ENCODE peak calls at places on chromosomes 6 and 20, in four cellular contexts. D is HFF-Myc, M is lower lobe of right lung, O is AG04450. G is an unnamed sample.
A peak's percentile ranks its signal among the peaks of the same experiment; 100 is the strongest.

GRCh38 chr20:25341716-25342680 is 48.6 kb downstream of the ABHD12 start:
- DNase-seq in D (no peak), M (no peak), O (no peak), G (no peak)

GRCh38 chr6:151236668-151237401 is 2.9 kb upstream of the AKAP12 start:
- DNase-seq in D (no peak), M (no peak), O (no peak), G (no peak)

GRCh38 chr20:36482044-36482473 is 59.3 kb upstream of the MYL9 start:
- DNase-seq in D (no peak), M (peak; percentile 66), O (no peak), G (no peak)

GRCh38 chr20:53040678-53041674 is 68.8 kb downstream of the TSHZ2 start:
- DNase-seq in D (no peak), M (no peak), O (no peak), G (no peak)

GRCh38 chr6:148996815-148997214 is 250.0 kb downstream of the UST start:
- DNase-seq in D (no peak), M (no peak), O (no peak), G (no peak)

GRCh38 chr6:37674161-37674560 is 23.5 kb downstream of the MDGA1 start:
- DNase-seq in D (no peak), M (no peak), O (no peak), G (no peak)

GRCh38 chr20:12970372-12970821 is 38.4 kb upstream of the SPTLC3 start:
- DNase-seq in D (peak; percentile 5), M (no peak), O (peak; percentile 16), G (no peak)

GRCh38 chr6:92050216-92050615 is 1369.1 kb downstream of the EPHA7 start:
- DNase-seq in D (no peak), M (no peak), O (no peak), G (no peak)

GRCh38 chr6:25449774-25450173 is 170.6 kb downstream of the CARMIL1 start:
- DNase-seq in D (no peak), M (no peak), O (no peak), G (no peak)

GRCh38 chr20:50520222-50520877 is 10.2 kb downstream of the PTPN1 start:
- DNase-seq in D (no peak), M (no peak), O (no peak), G (no peak)

GRCh38 chr6:87944541-87944954 is 103.1 kb upstream of the SPACA1 start:
- DNase-seq in D (no peak), M (peak; percentile 63), O (no peak), G (no peak)

GRCh38 chr6:33082702-33083101 is 6.9 kb downstream of the HLA-DPB1 start:
- DNase-seq in D (no peak), M (peak; percentile 59), O (no peak), G (no peak)

GRCh38 chr6:31829633-31830492 is 2.3 kb downstream of the HSPA1B start:
- DNase-seq in D (no peak), M (peak; percentile 39), O (no peak), G (no peak)

GRCh38 chr6:41734666-41735426 is 562 bp downstream of the TFEB start:
- DNase-seq in D (no peak), M (peak; percentile 86), O (peak; percentile 33), G (no peak)

GRCh38 chr6:28337103-28337520 is 1.2 kb upstream of the ZSCAN31 start:
- DNase-seq in D (no peak), M (no peak), O (no peak), G (no peak)

DNA sequence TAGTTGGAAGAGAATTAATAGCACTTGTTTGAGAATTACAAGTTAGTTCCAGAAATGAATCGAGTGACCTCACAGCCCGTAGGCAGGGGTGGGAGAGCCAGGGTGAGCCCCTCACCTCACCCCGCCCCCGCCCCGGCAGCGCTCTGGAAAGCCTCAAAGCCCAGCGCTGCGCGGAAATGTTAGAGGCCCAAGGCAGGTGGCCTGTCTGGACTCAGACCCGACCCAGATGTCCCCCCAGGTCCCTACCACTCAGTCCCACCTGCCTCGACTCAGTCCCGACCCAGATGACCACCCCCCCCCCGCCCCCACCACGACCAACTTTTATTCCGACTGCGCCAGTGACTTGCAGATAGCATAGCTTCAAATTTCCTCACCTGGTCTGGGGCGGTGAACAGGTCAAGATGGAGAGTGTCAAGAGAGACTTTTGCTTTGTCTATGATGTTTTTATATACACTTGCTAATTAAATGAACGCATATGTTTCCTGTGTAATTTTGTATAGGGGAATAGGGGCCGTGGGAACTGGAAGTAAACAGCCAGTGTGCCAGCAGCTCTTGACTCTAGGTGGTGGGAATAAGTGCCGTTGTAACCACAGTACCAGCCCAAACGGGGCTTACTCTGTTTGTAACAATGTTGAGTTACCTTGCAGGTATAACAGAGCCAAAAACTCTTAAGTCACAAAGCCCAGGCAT is 1.2 kb upstream of the PXDC1 start:
- DNase-seq in D (no peak), M (no peak), O (no peak), G (no peak)
- H3K4me3 ChIP-seq in D (peak overlapping the region; percentile 67), M (peak overlapping the region; percentile 78), O (peak overlapping the region; percentile 90), G (peak overlapping the region; percentile 90)

DNA sequence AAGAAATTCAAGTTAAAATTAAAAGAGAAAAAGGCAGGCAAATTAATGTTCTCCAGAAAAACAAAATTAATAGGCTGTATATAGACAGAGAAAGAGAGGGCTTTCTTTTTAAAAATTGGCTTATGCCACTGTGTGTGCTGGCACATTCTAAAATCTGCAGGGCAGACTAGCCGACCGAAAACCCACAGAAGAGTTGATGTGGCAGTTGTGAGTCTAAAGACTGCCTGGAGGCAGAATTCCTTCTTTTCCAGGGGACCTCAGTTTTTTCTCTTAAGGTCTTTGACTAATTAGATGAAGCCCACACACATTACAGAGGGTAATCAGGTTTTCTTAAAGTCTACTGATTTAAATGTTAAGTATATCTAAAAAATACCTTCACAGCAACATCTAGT is 85.7 kb downstream of the GJA1 start:
- DNase-seq in D (no peak), M (no peak), O (no peak), G (no peak)
- H3K4me3 ChIP-seq in D (no peak overlapping the region), M (no peak overlapping the region), O (no peak overlapping the region), G (no peak overlapping the region)

GRCh38 chr20:10671850-10672578 is 1.8 kb downstream of the JAG1 start:
- DNase-seq in D (no peak), M (peak; percentile 76), O (no peak), G (no peak)

GRCh38 chr20:10673831-10674683 is at the start of gene JAG1:
- DNase-seq in D (peak; percentile 58), M (peak; percentile 97), O (peak; percentile 89), G (peak; percentile 77)

GRCh38 chr20:10672579-10673127 is 1.1 kb downstream of the JAG1 start:
- DNase-seq in D (no peak), M (peak; percentile 80), O (no peak), G (no peak)

GRCh38 chr20:10674684-10675455 is 1.1 kb upstream of the JAG1 start:
- DNase-seq in D (no peak), M (peak; percentile 90), O (no peak), G (no peak)

GRCh38 chr20:10673176-10673830 is 496 bp downstream of the JAG1 start:
- DNase-seq in D (no peak), M (peak; percentile 59), O (no peak), G (no peak)
- H3K4me3 ChIP-seq in D (peak overlapping the region; percentile 71), M (peak overlapping the region; percentile 81), O (peak overlapping the region; percentile 88), G (peak overlapping the region; percentile 74)

GRCh38 chr20:458766-459165 is 3.6 kb downstream of the TBC1D20 start:
- DNase-seq in D (no peak), M (no peak), O (no peak), G (no peak)

GRCh38 chr20:461254-462198 is 807 bp downstream of the TBC1D20 start:
- DNase-seq in D (no peak), M (peak; percentile 75), O (no peak), G (no peak)

GRCh38 chr20:462199-462991 is at the start of gene TBC1D20:
- DNase-seq in D (peak; percentile 49), M (peak; percentile 90), O (peak; percentile 61), G (peak; percentile 35)

GRCh38 chr20:460707-461106 is 1.6 kb downstream of the TBC1D20 start:
- DNase-seq in D (no peak), M (no peak), O (no peak), G (no peak)

GRCh38 chr20:460180-460579 is 2.2 kb downstream of the TBC1D20 start:
- DNase-seq in D (no peak), M (no peak), O (no peak), G (no peak)
- H3K4me3 ChIP-seq in D (peak overlapping the region; percentile 80), M (peak overlapping the region; percentile 86), O (peak overlapping the region; percentile 81), G (no peak overlapping the region)

GRCh38 chr20:5608104-5608447 is 142.1 kb upstream of the SHLD1 start:
- DNase-seq in D (no peak), M (no peak), O (no peak), G (no peak)
- H3K4me3 ChIP-seq in D (peak overlapping the region; percentile 74), M (peak overlapping the region; percentile 73), O (peak overlapping the region; percentile 93), G (no peak overlapping the region)

GRCh38 chr20:32052792-32053362 is 835 bp downstream of the HCK start:
- DNase-seq in D (no peak), M (peak; percentile 90), O (no peak), G (no peak)

GRCh38 chr20:32051720-32052089 is 337 bp upstream of the HCK start:
- DNase-seq in D (no peak), M (no peak), O (no peak), G (no peak)

GRCh38 chr20:32050324-32050723 is 1.7 kb upstream of the HCK start:
- DNase-seq in D (no peak), M (no peak), O (no peak), G (no peak)

GRCh38 chr20:32052090-32052791 is at the start of gene HCK:
- DNase-seq in D (no peak), M (peak; percentile 82), O (no peak), G (no peak)

DNA sequence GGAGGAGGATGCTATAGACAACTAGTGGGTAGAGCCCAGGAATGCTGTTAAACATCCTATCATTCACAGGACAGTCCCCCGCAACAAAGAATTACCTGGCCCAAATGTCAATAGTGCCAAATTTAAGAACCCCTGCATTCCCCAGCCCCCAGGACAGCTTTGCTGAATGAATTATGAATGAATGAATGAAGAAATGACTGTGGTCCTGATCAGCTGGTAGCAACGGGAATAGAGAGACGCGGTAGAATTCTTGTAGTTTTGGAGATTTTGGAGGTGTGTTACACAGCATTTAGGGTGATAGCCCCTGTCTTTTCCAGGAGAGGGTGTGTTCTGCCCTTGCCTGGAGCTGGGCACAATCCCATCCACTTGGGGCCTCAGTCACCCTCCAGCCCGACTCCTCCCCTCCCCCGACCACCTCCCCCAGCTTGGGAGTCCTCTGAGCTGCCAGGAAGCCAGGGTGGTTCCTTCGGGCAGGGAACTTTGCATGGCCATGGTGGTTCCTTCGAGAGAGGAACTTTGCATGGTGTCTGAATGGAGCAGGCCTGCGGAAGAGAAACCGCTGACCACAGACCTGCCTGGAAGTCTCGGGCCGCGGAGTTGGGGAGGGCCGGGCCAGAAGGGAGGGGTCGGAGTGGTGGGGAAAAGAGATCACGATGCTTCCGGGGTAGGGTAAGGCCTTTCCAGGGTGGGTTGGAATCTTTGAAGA is 1.0 kb upstream of the HCK start:
- DNase-seq in D (no peak), M (peak; percentile 79), O (no peak), G (no peak)
- H3K4me3 ChIP-seq in D (no peak overlapping the region), M (peak overlapping the region; percentile 53), O (no peak overlapping the region), G (no peak overlapping the region)

GRCh38 chr6:127923135-127923534 is 22.3 kb upstream of the THEMIS start:
- DNase-seq in D (no peak), M (no peak), O (no peak), G (no peak)
- H3K4me3 ChIP-seq in D (no peak overlapping the region), M (no peak overlapping the region), O (no peak overlapping the region), G (no peak overlapping the region)

GRCh38 chr6:2756687-2757224 is 6.0 kb upstream of the MYLK4 start:
- DNase-seq in D (no peak), M (no peak), O (no peak), G (no peak)
- H3K4me3 ChIP-seq in D (no peak overlapping the region), M (no peak overlapping the region), O (no peak overlapping the region), G (no peak overlapping the region)

GRCh38 chr6:156279306-156279969 is 497.7 kb upstream of the ARID1B start:
- DNase-seq in D (peak; percentile 47), M (no peak), O (no peak), G (no peak)
- H3K4me3 ChIP-seq in D (no peak overlapping the region), M (no peak overlapping the region), O (no peak overlapping the region), G (no peak overlapping the region)